ENCODE peak calls at places on chromosomes 2 and 18, in four cellular contexts. M is mesenchymal stem cell, X is IMR-90, Y is trophoblast cell. H is an unnamed sample.

GRCh38 chr2:130728549-130729310 is at the start of gene GPR148:
- DNase-seq in M (no peak), X (no peak), Y (no peak), H (no peak)

GRCh38 chr18:36576339-36576738 is 252.5 kb downstream of the TPGS2 start:
- DNase-seq in M (no peak), X (no peak), Y (no peak), H (no peak)

GRCh38 chr2:19321946-19322345 is 36.5 kb downstream of the OSR1 start:
- DNase-seq in M (no peak), X (peak), Y (no peak), H (no peak)

GRCh38 chr2:111048856-111049551 is 71.7 kb upstream of the BCL2L11 start:
- DNase-seq in M (no peak), X (no peak), Y (no peak), H (no peak)

GRCh38 chr2:172339431-172340010 is 87.9 kb upstream of the ITGA6 start:
- DNase-seq in M (peak), X (peak), Y (no peak), H (no peak)

GRCh38 chr2:237657063-237657462 is 29.7 kb downstream of the LRRFIP1 start:
- DNase-seq in M (no peak), X (no peak), Y (no peak), H (no peak)

GRCh38 chr2:208222351-208222750 is 32.5 kb downstream of the IDH1 start:
- DNase-seq in M (peak), X (peak), Y (peak), H (no peak)

GRCh38 chr2:189783451-189783926 is 650 bp downstream of the ORMDL1 start:
- DNase-seq in M (no peak), X (peak), Y (peak), H (no peak)

GRCh38 chr2:19508-19907 is 26.8 kb downstream of the FAM110C start:
- DNase-seq in M (no peak), X (no peak), Y (no peak), H (no peak)

GRCh38 chr2:3316456-3317276 is 61.0 kb downstream of the EIPR1 start:
- DNase-seq in M (no peak), X (no peak), Y (no peak), H (no peak)

GRCh38 chr2:26772064-26773001 is 8.2 kb downstream of the SLC35F6 start:
- DNase-seq in M (peak), X (peak), Y (peak), H (no peak)

GRCh38 chr2:169258045-169258601 is 104.2 kb downstream of the LRP2 start:
- DNase-seq in M (peak), X (no peak), Y (peak), H (no peak)

GRCh38 chr2:194672994-194673393 is 984.0 kb upstream of the SLC39A10 start:
- DNase-seq in M (no peak), X (no peak), Y (no peak), H (no peak)

GRCh38 chr2:19360881-19361321 is 2.5 kb upstream of the OSR1 start:
- DNase-seq in M (no peak), X (no peak), Y (no peak), H (no peak)

GRCh38 chr2:223076573-223076972 is 24.6 kb downstream of the KCNE4 start:
- DNase-seq in M (peak), X (peak), Y (peak), H (no peak)

GRCh38 chr2:37582371-37582770 is 89.1 kb downstream of the CDC42EP3 start:
- DNase-seq in M (no peak), X (no peak), Y (no peak), H (no peak)

GRCh38 chr2:121825003-121825950 is 69.8 kb downstream of the TSN start:
- DNase-seq in M (no peak), X (no peak), Y (no peak), H (no peak)

GRCh38 chr2:172427990-172428840 is 829 bp downstream of the ITGA6 start:
- DNase-seq in M (peak), X (no peak), Y (no peak), H (peak)

GRCh38 chr18:74082476-74083070 is 65.1 kb downstream of the FBXO15 start:
- DNase-seq in M (peak), X (peak), Y (no peak), H (peak)

GRCh38 chr2:159410276-159410675 is 123.8 kb upstream of the WDSUB1 start:
- DNase-seq in M (no peak), X (no peak), Y (no peak), H (no peak)

GRCh38 chr2:224612581-224612980 is 27.4 kb upstream of the CUL3 start:
- DNase-seq in M (no peak), X (no peak), Y (no peak), H (no peak)

GRCh38 chr2:9179572-9180201 is 26.9 kb upstream of the ASAP2 start:
- DNase-seq in M (peak), X (peak), Y (no peak), H (no peak)

GRCh38 chr2:240922982-240923537 is 16.9 kb downstream of the CROCC2 start:
- DNase-seq in M (no peak), X (no peak), Y (no peak), H (no peak)

GRCh38 chr2:239870863-239871262 is 154.3 kb downstream of the NDUFA10 start:
- DNase-seq in M (no peak), X (no peak), Y (no peak), H (no peak)

GRCh38 chr2:852168-852567 is 98.5 kb upstream of the SNTG2 start:
- DNase-seq in M (no peak), X (no peak), Y (no peak), H (no peak)

GRCh38 chr2:10236571-10237391 is 65.9 kb upstream of the HPCAL1 start:
- DNase-seq in M (no peak), X (no peak), Y (no peak), H (no peak)

GRCh38 chr2:24922556-24922955 is 2.5 kb upstream of the ADCY3 start:
- DNase-seq in M (no peak), X (no peak), Y (no peak), H (no peak)

GRCh38 chr2:24919100-24919976 is 699 bp downstream of the ADCY3 start:
- DNase-seq in M (peak), X (peak), Y (no peak), H (peak)

GRCh38 chr2:24923106-24923505 is 3.1 kb upstream of the ADCY3 start:
- DNase-seq in M (no peak), X (no peak), Y (no peak), H (no peak)

GRCh38 chr2:24919977-24920812 is at the start of gene ADCY3:
- DNase-seq in M (peak), X (peak), Y (no peak), H (peak)

DNA sequence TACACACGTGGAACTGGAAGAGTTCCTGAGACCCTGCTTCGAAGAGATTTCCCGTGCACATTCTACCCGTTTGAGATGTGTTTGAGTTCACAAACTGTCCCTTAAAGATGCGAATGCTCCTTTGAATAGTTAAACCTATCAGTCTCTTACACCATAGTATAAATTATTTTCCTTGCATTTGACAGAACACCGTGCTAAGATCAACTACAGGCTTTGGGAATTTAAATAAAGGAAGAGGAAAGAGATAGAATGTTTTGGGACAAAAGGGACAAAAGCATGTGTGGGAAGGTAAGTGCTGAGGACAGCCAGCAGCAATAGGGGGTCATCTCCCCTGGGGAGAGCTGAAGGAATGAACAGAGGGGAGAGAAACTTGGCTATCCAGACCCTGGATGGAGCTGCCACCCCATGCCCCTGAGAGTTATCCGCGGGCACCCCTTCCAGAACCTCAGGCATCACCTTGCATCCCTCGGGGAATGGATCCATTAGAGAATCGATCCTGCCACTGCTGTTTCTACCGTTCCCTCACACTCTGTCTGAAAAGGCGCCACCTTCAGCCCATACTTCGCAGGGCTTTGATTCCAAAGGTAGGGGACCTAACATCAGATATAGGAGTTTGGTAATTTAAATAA is 890 bp upstream of the ADCY3 start:
- DNase-seq in M (peak), X (no peak), Y (no peak), H (no peak)
- H3K14ac ChIP-seq in M (no peak), X (no peak), Y (no peak), H (no peak)

GRCh38 chr2:202634556-202635440 is at the start of gene FAM117B:
- DNase-seq in M (peak), X (peak), Y (peak), H (peak)
- H2BK5ac ChIP-seq in M (peak), X (peak), Y (peak), H (peak)

GRCh38 chr2:71950256-71951066 is 197.2 kb downstream of the CYP26B1 start:
- DNase-seq in M (peak), X (no peak), Y (peak), H (no peak)
- H3K18ac ChIP-seq in M (no peak), X (no peak), Y (no peak), H (no peak)

GRCh38 chr2:218219934-218220333 is 2.9 kb downstream of the ARPC2 start:
- DNase-seq in M (no peak), X (no peak), Y (no peak), H (no peak)

GRCh38 chr2:218218409-218219185 is 1.6 kb downstream of the ARPC2 start:
- DNase-seq in M (no peak), X (no peak), Y (peak), H (no peak)

GRCh38 chr2:218216674-218217365 is at the start of gene ARPC2:
- DNase-seq in M (peak), X (peak), Y (peak), H (peak)

GRCh38 chr2:218216336-218216673 is 684 bp upstream of the ARPC2 start:
- DNase-seq in M (no peak), X (no peak), Y (peak), H (no peak)

DNA sequence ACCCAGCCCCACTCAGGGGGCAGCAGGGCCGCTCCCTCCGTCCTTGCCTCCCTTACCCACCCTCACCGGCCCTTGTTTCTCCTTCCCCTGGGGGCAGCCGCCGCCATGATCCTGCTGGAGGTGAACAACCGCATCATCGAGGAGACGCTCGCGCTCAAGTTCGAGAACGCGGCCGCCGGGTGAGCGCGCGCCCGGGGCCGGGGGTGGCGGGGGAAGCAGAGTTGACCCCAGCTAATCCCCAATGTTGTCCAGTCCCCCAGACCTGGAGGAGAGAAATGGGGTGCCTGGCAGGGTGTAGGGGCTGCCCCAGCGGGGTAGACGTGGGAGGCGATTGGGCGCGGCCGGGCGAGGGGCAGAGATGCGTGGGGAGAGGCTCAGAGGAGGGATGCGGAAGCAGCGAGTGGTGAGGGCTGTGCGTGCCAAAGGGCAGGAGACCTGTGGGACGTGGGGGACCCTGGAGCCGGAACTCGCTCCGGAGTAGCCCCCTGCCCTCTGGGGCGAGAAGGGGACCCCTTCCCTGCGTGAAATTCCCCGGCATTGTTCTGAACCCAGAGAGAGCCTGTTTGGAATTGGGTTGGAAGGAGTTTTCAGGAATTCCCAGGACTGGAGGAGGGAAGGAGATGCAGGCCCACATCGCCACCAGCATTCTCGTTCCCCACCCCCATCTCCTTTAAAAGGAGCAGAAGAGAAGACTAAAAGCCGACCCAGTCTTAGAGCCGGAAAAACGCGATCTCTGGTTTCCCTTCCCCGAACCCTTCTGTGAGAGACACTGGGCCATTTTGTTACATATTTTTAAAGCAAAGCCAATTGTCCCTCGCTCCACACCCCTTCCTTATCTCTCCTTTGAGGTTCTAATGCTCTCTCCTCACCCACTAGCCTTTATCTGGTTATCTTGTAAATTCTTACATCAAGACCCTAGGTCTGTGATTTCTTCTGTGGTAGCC is 649 bp downstream of the ARPC2 start:
- DNase-seq in M (peak), X (peak), Y (peak), H (peak)
- H3K14ac ChIP-seq in M (no peak), X (peak), Y (peak), H (peak)

GRCh38 chr18:48201952-48202898 is 207.0 kb downstream of the ZBTB7C start:
- DNase-seq in M (no peak), X (no peak), Y (no peak), H (no peak)
- H2BK5ac ChIP-seq in M (no peak), X (no peak), Y (no peak), H (no peak)

H was measured in neuronal stem cell.